ENCODE peak calls at places on chromosomes 6 and 20, in four cellular contexts. V is ovary, G is pancreas, U is tibial artery. S is an unnamed sample.

GRCh38 chr6:44966449-44967091 is 361.6 kb upstream of the RUNX2 start:
- DNase-seq in G (no peak), V (no peak), U (no peak), S (no peak)

GRCh38 chr20:25083773-25084615 is 2.1 kb upstream of the VSX1 start:
- DNase-seq in G (no peak), V (no peak), U (no peak), S (no peak)

GRCh38 chr6:134074151-134074712 is 21.8 kb upstream of the SLC2A12 start:
- DNase-seq in G (no peak), V (no peak), U (no peak), S (no peak)

GRCh38 chr20:62916703-62917476 is 9.4 kb downstream of the DIDO1 start:
- DNase-seq in U (no peak), V (no peak), G (no peak), S (no peak)

GRCh38 chr6:89951574-89952360 is 57.5 kb downstream of the GJA10 start:
- DNase-seq in U (no peak), G (no peak), V (peak; percentile 70), S (no peak)

GRCh38 chr6:154908723-154909122 is 86.4 kb upstream of the TIAM2 start:
- DNase-seq in G (no peak), V (no peak), U (no peak), S (no peak)

GRCh38 chr20:10590950-10591349 is 82.8 kb downstream of the JAG1 start:
- DNase-seq in V (no peak), U (no peak), G (no peak), S (no peak)

GRCh38 chr20:33899106-33899505 is 88.0 kb downstream of the CHMP4B start:
- DNase-seq in G (no peak), V (no peak), U (no peak), S (no peak)

GRCh38 chr20:25065625-25066338 is 7.8 kb upstream of the ACSS1 start:
- DNase-seq in U (peak; percentile 58), V (peak; percentile 69), G (no peak), S (peak; percentile 67)

GRCh38 chr6:19535351-19535750 is 301.8 kb upstream of the ID4 start:
- DNase-seq in V (no peak), G (no peak), U (no peak), S (no peak)

GRCh38 chr6:23243858-23244257 is 674.5 kb downstream of the HDGFL1 start:
- DNase-seq in U (no peak), G (no peak), V (no peak), S (no peak)

GRCh38 chr6:9095671-9096260 is 660.4 kb upstream of the SLC35B3 start:
- DNase-seq in G (no peak), U (no peak), V (no peak), S (no peak)

GRCh38 chr6:170188571-170189001 is 102.3 kb downstream of the DLL1 start:
- DNase-seq in G (no peak), U (no peak), V (no peak), S (no peak)

GRCh38 chr20:53852025-53852424 is 218.4 kb downstream of the BCAS1 start:
- DNase-seq in V (no peak), U (no peak), G (no peak), S (no peak)

GRCh38 chr20:58131111-58131510 is 97.3 kb downstream of the ANKRD60 start:
- DNase-seq in V (peak; percentile 58), U (no peak), G (no peak), S (no peak)

GRCh38 chr6:157768863-157769551 is 54.0 kb upstream of the SNX9 start:
- DNase-seq in G (no peak), V (no peak), U (no peak), S (no peak)

GRCh38 chr6:10908228-10908627 is 21.4 kb downstream of the SYCP2L start:
- DNase-seq in G (no peak), V (no peak), U (no peak), S (no peak)

GRCh38 chr20:460707-461106 is 1.6 kb downstream of the TBC1D20 start:
- DNase-seq in V (no peak), G (no peak), U (peak; percentile 61), S (no peak)

GRCh38 chr6:169839898-169840631 is 88.6 kb downstream of the ERMARD start:
- DNase-seq in G (peak; percentile 51), V (no peak), U (peak; percentile 19), S (peak; percentile 46)

GRCh38 chr6:84762220-84762940 is 2.0 kb downstream of the TBX18 start:
- DNase-seq in U (peak; percentile 48), G (peak; percentile 69), V (peak; percentile 41), S (no peak)

GRCh38 chr20:3677733-3678132 is 4.1 kb downstream of the ADAM33 start:
- DNase-seq in V (peak; percentile 93), G (no peak), U (no peak), S (no peak)

GRCh38 chr6:139240161-139241010 is 51.4 kb downstream of the TXLNB start:
- DNase-seq in G (no peak), U (no peak), V (no peak), S (no peak)

GRCh38 chr6:113574147-113574546 is 283.0 kb upstream of the MARCKS start:
- DNase-seq in U (no peak), G (no peak), V (no peak), S (no peak)

GRCh38 chr6:28000351-28001045 is 43.5 kb downstream of the OR2B6 start:
- DNase-seq in U (no peak), G (no peak), V (no peak), S (no peak)

GRCh38 chr6:142903806-142904205 is 41.2 kb downstream of the HIVEP2 start:
- DNase-seq in G (no peak), U (no peak), V (no peak), S (no peak)

GRCh38 chr6:39088331-39088730 is 26.7 kb downstream of the SAYSD1 start:
- DNase-seq in U (peak; percentile 46), V (no peak), G (no peak), S (no peak)

GRCh38 chr6:7784248-7784647 is 58.3 kb downstream of the BMP6 start:
- DNase-seq in U (no peak), G (no peak), V (no peak), S (no peak)

GRCh38 chr6:125357515-125358256 is 55.9 kb upstream of the HDDC2 start:
- DNase-seq in G (no peak), V (no peak), U (peak; percentile 23), S (no peak)

GRCh38 chr20:17202668-17203067 is 24.2 kb upstream of the PCSK2 start:
- DNase-seq in V (no peak), U (no peak), G (no peak), S (no peak)

GRCh38 chr6:10720229-10720959 is 2.5 kb upstream of the TMEM14C start:
- DNase-seq in U (no peak), G (peak; percentile 80), V (peak; percentile 76), S (peak; percentile 80)

GRCh38 chr20:62052842-62053464 is 12.7 kb downstream of the TAF4 start:
- DNase-seq in U (no peak), G (no peak), V (no peak), S (peak; percentile 51)

GRCh38 chr20:63946986-63947637 is 9.1 kb downstream of the UCKL1 start:
- DNase-seq in V (no peak), G (peak; percentile 70), U (no peak), S (no peak)
- H3K4me1 ChIP-seq in V (peaks cover 19% of the 10 kb centered on the region), G (peaks cover 14% of the 10 kb centered on the region), U (no peaks in the 10 kb centered on the region), S (peaks cover 63% of the 10 kb centered on the region)

DNA sequence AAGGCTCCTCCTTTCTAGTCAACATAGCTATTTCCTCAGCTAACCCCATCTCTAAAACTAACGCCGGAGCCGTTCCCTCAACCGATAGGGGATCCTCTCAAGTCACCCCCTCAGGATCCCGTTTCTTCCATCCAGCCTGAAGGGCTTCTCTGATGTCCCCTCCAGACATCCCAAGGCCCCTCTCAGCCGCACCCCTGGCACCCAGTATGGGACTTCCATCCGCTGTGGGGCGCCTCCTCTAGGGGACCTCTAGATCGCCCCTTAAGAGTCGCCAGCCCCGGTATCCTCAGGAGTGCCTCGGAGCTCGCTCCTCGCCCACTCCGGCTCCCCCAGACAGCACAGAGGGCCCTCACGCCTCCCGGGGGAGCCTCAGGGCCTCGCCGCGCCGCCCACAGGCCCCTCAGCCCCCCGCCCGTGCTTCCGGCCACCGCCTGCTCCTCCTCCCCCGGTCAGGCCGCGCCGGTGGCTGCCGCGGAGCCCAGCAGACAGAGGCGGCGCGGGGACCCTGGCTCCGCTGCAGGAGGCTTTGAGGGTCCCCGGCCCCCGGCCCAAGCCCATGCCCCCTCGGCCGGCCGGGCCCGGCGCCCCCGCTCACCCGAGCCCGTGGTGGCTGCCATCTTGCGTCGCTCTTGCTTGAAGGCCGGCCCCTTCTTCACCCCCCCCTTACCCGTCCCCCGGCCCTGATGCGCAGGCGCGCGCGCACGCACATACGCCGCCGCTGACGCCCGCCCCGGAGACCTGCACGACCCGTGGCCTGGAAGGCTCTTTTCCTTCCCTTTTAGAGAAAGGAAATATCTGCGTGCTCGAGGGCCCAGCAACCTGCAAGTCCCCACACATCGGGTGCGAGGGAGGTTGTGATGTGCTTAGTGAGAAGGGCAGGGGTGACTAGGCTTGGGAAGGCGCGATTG is at the start of gene UBE2V1:
- DNase-seq in U (peak; percentile 91), G (peak; percentile 97), V (peak; percentile 93), S (peak; percentile 96)
- TF ChIP-seq CTCF in U (peak; percentile 6), G (no peak), V (peak; percentile 38), S (peak; percentile 41)

GRCh38 chr6:6657085-6657819 is 68.7 kb downstream of the LY86 start:
- DNase-seq in U (no peak), V (no peak), G (no peak), S (no peak)

GRCh38 chr6:6659600-6660327 is 71.2 kb downstream of the LY86 start:
- DNase-seq in G (no peak), U (peak; percentile 46), V (no peak), S (no peak)

GRCh38 chr6:6655805-6656251 is 67.3 kb downstream of the LY86 start:
- DNase-seq in G (no peak), U (no peak), V (no peak), S (no peak)

GRCh38 chr6:6656287-6656686 is 67.8 kb downstream of the LY86 start:
- DNase-seq in G (no peak), U (no peak), V (no peak), S (no peak)

DNA sequence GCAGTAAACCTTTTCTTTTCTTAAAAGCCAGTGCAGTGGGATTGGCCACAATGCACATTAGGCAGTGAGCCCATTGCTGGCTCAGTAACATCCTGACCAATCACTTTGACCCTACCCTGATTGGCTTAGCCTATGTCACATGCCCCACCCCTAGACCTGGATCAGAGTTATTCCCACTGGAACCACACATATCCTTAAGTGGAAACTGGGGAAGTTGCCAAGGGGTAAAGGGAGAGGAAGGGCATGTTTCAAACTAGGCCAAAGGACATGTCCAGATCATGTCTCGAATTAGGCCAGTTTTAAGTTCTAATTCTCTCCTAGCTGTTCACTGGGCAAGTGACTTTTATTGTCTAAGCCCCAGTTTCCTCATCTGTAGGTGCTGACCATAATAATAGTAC is 69.3 kb downstream of the LY86 start:
- DNase-seq in G (no peak), V (no peak), U (no peak), S (no peak)
- H3K4me1 ChIP-seq in G (no peaks in the 10 kb centered on the region), V (peaks cover 2% of the 10 kb centered on the region), U (no peaks in the 10 kb centered on the region), S (peaks cover 44% of the 10 kb centered on the region)

DNA sequence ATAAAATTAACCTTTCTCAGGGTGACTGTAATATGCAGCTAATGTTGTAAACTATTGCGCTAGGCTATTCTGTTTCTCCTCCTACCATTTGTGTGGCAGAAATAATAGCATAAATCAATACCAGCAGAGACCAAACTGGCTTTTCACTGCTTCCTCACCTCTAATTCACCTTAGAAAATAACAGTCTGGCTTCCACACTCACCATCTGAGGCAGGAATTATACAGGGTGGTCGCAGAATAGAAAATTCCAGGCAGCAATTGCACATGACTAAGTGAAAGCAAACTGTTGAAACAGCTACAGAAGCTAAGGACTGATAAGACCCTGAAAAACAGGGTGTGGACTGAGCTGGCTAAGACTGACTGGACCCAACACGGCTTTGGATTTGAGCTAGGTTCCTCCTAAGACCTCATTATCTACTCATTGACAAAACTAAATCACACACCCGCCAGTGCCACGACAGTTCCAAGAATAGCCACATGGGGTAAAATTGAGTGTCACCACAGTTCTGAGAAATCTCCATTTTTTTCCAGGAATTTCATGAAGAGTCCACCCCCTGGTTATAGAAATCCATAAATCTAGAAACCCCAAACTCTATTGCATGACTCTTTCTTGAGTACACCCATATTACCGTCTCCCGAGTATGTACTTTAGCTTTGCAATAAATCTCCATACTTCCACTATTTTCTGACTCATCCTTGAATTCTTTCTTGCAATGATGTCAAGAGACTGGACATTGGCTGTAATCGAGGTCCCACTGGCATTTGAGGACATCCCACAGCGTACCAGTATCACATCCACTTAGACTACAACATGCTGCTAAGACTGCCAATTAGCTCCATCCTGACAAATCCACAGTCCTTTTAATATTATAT is 60.9 kb upstream of the KCNQ5 start:
- DNase-seq in V (no peak), U (no peak), G (no peak), S (no peak)
- TF ChIP-seq CTCF in V (no peak), U (no peak), G (no peak), S (no peak)

S was measured in upper lobe of right lung.